ENCODE peak calls at places on chromosomes 12 and 14, in ten cellular contexts. F is lower lobe of right lung; W is AG10803; I is psoas muscle; S is epithelial cell of esophagus; M is CD8-positive, alpha-beta T cell; V is thoracic aorta; T is GM23338; Y is lung; L is B cell. H is an unnamed sample.

GRCh38 chr12:104827587-104827986 is 130.5 kb downstream of the SLC41A2 start:
- DNase-seq in T (peak), L (no peak), Y (no peak), F (no peak), M (no peak), S (no peak), I (no peak), V (no peak), W (no peak), H (no peak)

GRCh38 chr12:3032770-3033537 is 44.2 kb upstream of the TSPAN9 start:
- DNase-seq in V (no peak), I (no peak), M (no peak), F (no peak), L (no peak), W (no peak), S (no peak), Y (no peak), T (no peak), H (no peak)

GRCh38 chr14:63454863-63455622 is 88.1 kb downstream of the PPP2R5E start:
- DNase-seq in L (no peak), V (no peak), M (no peak), Y (no peak), W (peak), F (no peak), T (peak), S (no peak), I (no peak), H (peak)

GRCh38 chr12:53659011-53659551 is 16.8 kb downstream of the ATP5MC2 start:
- DNase-seq in M (no peak), T (peak), S (peak), L (no peak), F (no peak), W (peak), Y (peak), I (no peak), V (no peak), H (peak)

GRCh38 chr12:87929346-87929745 is 99.9 kb downstream of the C12orf50 start:
- DNase-seq in T (no peak), L (no peak), S (no peak), M (no peak), Y (no peak), W (no peak), V (no peak), I (no peak), F (no peak), H (no peak)

GRCh38 chr12:113798552-113798951 is 167.6 kb downstream of the RBM19 start:
- DNase-seq in Y (no peak), W (no peak), L (no peak), I (no peak), V (no peak), F (no peak), T (no peak), M (no peak), S (no peak), H (no peak)

GRCh38 chr12:98998697-98999299 is 353.7 kb downstream of the APAF1 start:
- DNase-seq in F (no peak), I (no peak), W (peak), V (no peak), M (no peak), S (peak), Y (no peak), T (peak), L (no peak), H (peak)

GRCh38 chr14:76715102-76715926 is 46.0 kb upstream of the VASH1 start:
- DNase-seq in M (no peak), W (peak), L (no peak), S (peak), I (no peak), Y (peak), T (no peak), V (no peak), F (no peak), H (no peak)

GRCh38 chr14:29926701-29927595 is 699 bp downstream of the PRKD1 start:
- DNase-seq in S (peak), F (peak), M (no peak), V (no peak), I (peak), Y (peak), T (peak), L (peak), W (peak), H (peak)

GRCh38 chr14:71497645-71498086 is 434.6 kb upstream of the RGS6 start:
- DNase-seq in V (no peak), I (no peak), F (no peak), T (no peak), L (no peak), W (peak), Y (no peak), S (peak), M (no peak), H (peak)

GRCh38 chr12:57954768-57955167 is 13.4 kb downstream of the ATP23 start:
- DNase-seq in F (no peak), L (no peak), S (no peak), M (no peak), I (no peak), V (no peak), W (no peak), Y (no peak), T (no peak), H (no peak)

GRCh38 chr12:29148065-29148957 is 767 bp upstream of the FAR2 start:
- DNase-seq in F (peak), Y (peak), M (no peak), T (no peak), W (peak), I (peak), V (no peak), S (no peak), L (no peak), H (peak)

GRCh38 chr12:111031956-111032919 is 111.9 kb upstream of the MYL2 start:
- DNase-seq in S (no peak), F (no peak), T (no peak), V (no peak), L (no peak), W (no peak), M (no peak), Y (no peak), I (no peak), H (no peak)

GRCh38 chr14:88993946-88994345 is 169.5 kb downstream of the TTC8 start:
- DNase-seq in M (no peak), V (no peak), S (peak), L (no peak), W (peak), T (no peak), I (no peak), F (no peak), Y (no peak), H (peak)

GRCh38 chr12:113092478-113093408 is 36.2 kb downstream of the DTX1 start:
- DNase-seq in L (peak), F (peak), T (peak), M (no peak), W (no peak), V (no peak), S (peak), I (peak), Y (peak), H (peak)

GRCh38 chr12:11771895-11772502 is 122.5 kb downstream of the ETV6 start:
- DNase-seq in T (no peak), F (no peak), M (no peak), W (no peak), S (peak), I (no peak), Y (no peak), L (no peak), V (no peak), H (peak)

GRCh38 chr12:131621701-131622421 is 89.0 kb upstream of the SFSWAP start:
- DNase-seq in I (no peak), S (peak), M (no peak), W (no peak), V (no peak), T (no peak), F (no peak), L (no peak), Y (no peak), H (no peak)

GRCh38 chr12:50715174-50715573 is 48.7 kb upstream of the ATF1 start:
- DNase-seq in L (no peak), W (peak), V (no peak), S (no peak), T (no peak), F (no peak), M (no peak), I (no peak), Y (no peak), H (no peak)

GRCh38 chr12:54357802-54358619 is 6.3 kb downstream of the GPR84 start:
- DNase-seq in I (no peak), M (peak), Y (no peak), F (no peak), T (no peak), L (no peak), W (no peak), S (no peak), V (no peak), H (no peak)

GRCh38 chr12:26369588-26369987 is 174.2 kb downstream of the SSPN start:
- DNase-seq in W (peak), S (peak), T (peak), I (no peak), Y (no peak), V (no peak), F (no peak), L (no peak), M (no peak), H (peak)

GRCh38 chr12:70243510-70244331 is 488 bp downstream of the CNOT2 start:
- DNase-seq in S (peak), M (peak), L (peak), T (peak), I (peak), Y (peak), V (no peak), F (peak), W (peak), H (peak)

GRCh38 chr12:78146365-78146772 is 315.7 kb downstream of the NAV3 start:
- DNase-seq in F (no peak), V (no peak), T (peak), Y (no peak), I (no peak), S (peak), L (no peak), W (peak), M (no peak), H (peak)

GRCh38 chr14:91173221-91173670 is 59.4 kb downstream of the DGLUCY start:
- DNase-seq in S (peak), Y (peak), T (peak), F (peak), W (peak), L (peak), V (peak), I (peak), M (peak), H (peak)
- TF ChIP-seq CTCF in S (peak), Y (peak), T (peak), F (peak), W (peak), L (peak), V (peak), I (peak), M (peak), H (peak)

GRCh38 chr12:23014749-23015148 is 389.8 kb downstream of the ETNK1 start:
- DNase-seq in Y (no peak), L (no peak), W (no peak), S (peak), V (no peak), F (no peak), M (no peak), T (no peak), I (no peak), H (no peak)
- TF ChIP-seq CTCF in Y (no peak), L (no peak), W (no peak), S (peak), V (no peak), F (no peak), M (no peak), T (peak), I (no peak), H (no peak)

DNA sequence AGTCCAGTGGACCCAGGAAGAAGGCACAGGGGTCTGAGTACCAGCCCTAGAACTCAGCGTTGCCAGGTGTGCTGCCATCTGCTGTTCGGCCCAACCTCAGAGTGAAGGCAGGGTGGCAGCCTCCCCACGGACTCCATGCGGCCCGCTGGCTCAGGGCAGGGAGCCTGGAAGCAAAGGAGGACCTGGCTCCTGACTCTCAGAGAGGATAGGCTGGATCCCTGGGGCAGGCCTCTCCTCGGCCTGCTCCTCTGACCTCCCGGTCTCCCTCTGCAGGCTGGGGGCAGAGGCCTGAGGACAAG is 10.1 kb downstream of the MCRS1 start:
- DNase-seq in Y (no peak), W (no peak), F (no peak), L (no peak), V (no peak), I (peak), M (no peak), S (peak), T (peak), H (no peak)
- TF ChIP-seq CTCF in Y (no peak), W (peak), F (no peak), L (no peak), V (no peak), I (no peak), M (no peak), S (peak), T (no peak), H (peak)

GRCh38 chr12:132850291-132850690 is 21.6 kb upstream of the GOLGA3 start:
- DNase-seq in L (no peak), Y (no peak), T (no peak), W (no peak), V (no peak), S (no peak), M (no peak), F (no peak), I (no peak), H (no peak)
- TF ChIP-seq CTCF in L (no peak), Y (no peak), T (no peak), W (no peak), V (no peak), S (no peak), M (no peak), F (no peak), I (no peak), H (no peak)

DNA sequence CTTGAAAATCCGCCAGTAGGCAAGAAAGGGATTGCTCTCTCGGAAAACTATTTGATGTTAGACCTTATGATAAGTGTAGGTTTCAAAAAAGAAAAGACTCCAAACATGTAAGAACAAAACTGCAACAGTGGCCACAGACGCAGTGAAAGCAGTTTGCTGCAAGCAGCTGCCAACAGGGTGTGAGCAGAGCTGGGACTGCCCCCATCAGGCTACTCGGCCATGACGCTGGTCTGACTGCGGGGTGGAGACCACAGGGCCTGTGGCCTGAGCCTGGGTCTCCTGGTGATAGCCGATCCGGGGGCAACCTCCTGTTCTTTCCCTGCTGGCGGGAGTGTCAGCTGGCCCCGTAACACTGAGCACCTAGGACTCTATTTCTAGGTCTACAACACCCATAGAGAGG is 63.2 kb downstream of the AMN start:
- DNase-seq in I (no peak), L (no peak), T (no peak), V (no peak), Y (no peak), M (no peak), W (no peak), S (no peak), F (no peak), H (no peak)
- TF ChIP-seq CTCF in I (no peak), L (no peak), T (no peak), V (no peak), Y (no peak), M (no peak), W (no peak), S (no peak), F (no peak), H (no peak)

GRCh38 chr14:93206793-93207467 is at the start of the genes GON7 and UBR7:
- DNase-seq in F (peak), T (peak), M (peak), I (peak), W (peak), L (peak), V (peak), S (peak), Y (peak), H (peak)
- TF ChIP-seq CTCF in F (peak), T (no peak), M (no peak), I (peak), W (peak), L (peak), V (peak), S (peak), Y (peak), H (no peak)

GRCh38 chr12:102917026-102917787 is at the start of gene PAH:
- DNase-seq in S (peak), W (no peak), T (peak), V (no peak), I (no peak), Y (no peak), L (no peak), M (peak), F (peak), H (no peak)
- TF ChIP-seq CTCF in S (peak), W (no peak), T (peak), V (no peak), I (no peak), Y (no peak), L (no peak), M (no peak), F (no peak), H (no peak)